ENCODE peak calls at places on chromosomes 7 and 10, in eight cellular contexts. A is choroid plexus epithelial cell; Q is amniotic stem cell; C is CD8-positive, alpha-beta T cell; X is activated T-helper 1 cell treated with anti-CD3 and anti-CD28 coated beads, Interleukin-12 subunit alpha, Interleukin-12 subunit beta, Interleukin-2, Interleukin-4 antibody, amounts not matched to agents 30 ng/mL and 10 ng/mL and 1 ng/mL, durations not matched to agents 14 hours and 24 hours and 36 hours; H is HS-5; Z is M059J; E is C1 segment of cervical spinal cord. V is an unnamed sample.

GRCh38 chr10:24238527-24239247 is 29.7 kb downstream of the KIAA1217 start:
- DNase-seq in A (no peak), Q (no peak), C (no peak), X (no peak), H (no peak), Z (no peak), E (no peak), V (no peak)

GRCh38 chr10:103763374-103764202 is 91.8 kb downstream of the SH3PXD2A start:
- DNase-seq in A (peak), Q (no peak), C (peak), X (no peak), H (no peak), Z (peak), E (no peak), V (no peak)

GRCh38 chr10:69497611-69498390 is 46.5 kb downstream of the TSPAN15 start:
- DNase-seq in A (no peak), Q (no peak), C (no peak), X (no peak), H (no peak), Z (no peak), E (no peak), V (no peak)

GRCh38 chr7:107697246-107698044 is 36.8 kb downstream of the SLC26A4 start:
- DNase-seq in A (no peak), Q (no peak), C (no peak), X (no peak), H (no peak), Z (no peak), E (no peak), V (no peak)

GRCh38 chr7:133888061-133888930 is 238.8 kb upstream of the LRGUK start:
- DNase-seq in A (no peak), Q (no peak), C (no peak), X (no peak), H (no peak), Z (no peak), E (no peak), V (no peak)

GRCh38 chr7:80277434-80278427 is 143.1 kb downstream of the GNAI1 start:
- DNase-seq in A (peak), Q (no peak), C (no peak), X (no peak), H (no peak), Z (peak), E (no peak), V (no peak)

GRCh38 chr7:30080818-30081217 is 52.6 kb downstream of the PLEKHA8 start:
- DNase-seq in A (no peak), Q (no peak), C (no peak), X (no peak), H (no peak), Z (no peak), E (no peak), V (no peak)

GRCh38 chr7:155916926-155917655 is 104.8 kb upstream of the SHH start:
- DNase-seq in A (no peak), Q (no peak), C (no peak), X (no peak), H (no peak), Z (peak), E (no peak), V (no peak)

GRCh38 chr10:110919971-110920881 is 822 bp downstream of the SHOC2 start:
- DNase-seq in A (peak), Q (no peak), C (no peak), X (peak), H (no peak), Z (peak), E (no peak), V (no peak)

GRCh38 chr7:143181349-143181748 is 1.9 kb upstream of the TAS2R39 start:
- DNase-seq in A (no peak), Q (no peak), C (no peak), X (no peak), H (no peak), Z (no peak), E (no peak), V (no peak)

GRCh38 chr10:36888925-36889573 is 236.3 kb upstream of the ANKRD30A start:
- DNase-seq in A (peak), Q (no peak), C (peak), X (peak), H (no peak), Z (peak), E (peak), V (peak)

GRCh38 chr7:75937958-75938786 is 23.2 kb downstream of the POR start:
- DNase-seq in A (peak), Q (peak), C (no peak), X (no peak), H (no peak), Z (peak), E (peak), V (peak)

GRCh38 chr10:81096558-81096957 is 558.9 kb downstream of the SH2D4B start:
- DNase-seq in A (no peak), Q (no peak), C (no peak), X (no peak), H (no peak), Z (peak), E (no peak), V (no peak)